ENCODE peak calls at places on chromosomes 4 and X, in six cellular contexts. P is progenitor cell of endocrine pancreas, V is astrocyte of the spinal cord, O is uterus, C is IMR-90, K is endothelial cell of umbilical vein. H is an unnamed sample.
A peak's percentile ranks its signal among the peaks of the same experiment; 100 is the strongest.

GRCh38 chr4:89486042-89486441 is 178.4 kb upstream of the GPRIN3 start:
- DNase-seq in P (no peak), V (peak; percentile 46), O (no peak), C (peak; percentile 55), K (peak; percentile 86), H (no peak)

GRCh38 chr4:48635310-48635709 is 144.8 kb downstream of the FRYL start:
- DNase-seq in P (no peak), V (no peak), O (no peak), C (peak; percentile 37), K (peak; percentile 59), H (no peak)

GRCh38 chr4:83364312-83364711 is 29.7 kb upstream of the HPSE start:
- DNase-seq in P (no peak), V (no peak), O (no peak), C (no peak), K (no peak), H (no peak)

GRCh38 chr4:144716778-144717177 is 70.8 kb downstream of the HHIP start:
- DNase-seq in P (no peak), V (no peak), O (no peak), C (peak; percentile 58), K (no peak), H (no peak)

GRCh38 chr4:5654791-5655190 is 53.6 kb downstream of the EVC2 start:
- DNase-seq in P (no peak), V (no peak), O (no peak), C (no peak), K (no peak), H (no peak)

GRCh38 chr4:130468340-130468739 is 1372.4 kb downstream of the C4orf33 start:
- DNase-seq in P (no peak), V (no peak), O (no peak), C (no peak), K (no peak), H (no peak)

GRCh38 chrX:105975382-105975781 is 63.1 kb downstream of the SERPINA7 start:
- DNase-seq in P (no peak), V (peak; percentile 14), O (no peak), C (peak; percentile 1), K (no peak), H (no peak)

GRCh38 chr4:3461515-3462291 is 1.4 kb upstream of the DOK7 start:
- DNase-seq in P (no peak), V (no peak), O (no peak), C (no peak), K (peak; percentile 12), H (no peak)

GRCh38 chr4:113646456-113646809 is 115.1 kb downstream of the CAMK2D start:
- DNase-seq in P (no peak), V (peak; percentile 30), O (no peak), C (peak; percentile 54), K (no peak), H (no peak)

GRCh38 chr4:83335691-83336090 is 1.0 kb upstream of the HPSE start:
- DNase-seq in P (no peak), V (no peak), O (no peak), C (no peak), K (no peak), H (no peak)

GRCh38 chrX:136623400-136623799 is 24.6 kb upstream of the CD40LG start:
- DNase-seq in P (no peak), V (no peak), O (no peak), C (no peak), K (no peak), H (no peak)

GRCh38 chrX:9875801-9876200 is 89.6 kb downstream of the SHROOM2 start:
- DNase-seq in P (no peak), V (no peak), O (no peak), C (no peak), K (no peak), H (no peak)

GRCh38 chr4:141350122-141350904 is 129.6 kb downstream of the ZNF330 start:
- DNase-seq in P (no peak), V (peak; percentile 92), O (peak; percentile 37), C (peak; percentile 88), K (peak; percentile 87), H (no peak)

GRCh38 chr4:31007858-31008257 is 287.7 kb downstream of the PCDH7 start:
- DNase-seq in P (no peak), V (no peak), O (no peak), C (no peak), K (no peak), H (no peak)

GRCh38 chrX:153802513-153803045 is 8.1 kb downstream of the SSR4 start:
- DNase-seq in P (no peak), V (no peak), O (no peak), C (no peak), K (no peak), H (no peak)

GRCh38 chr4:8381814-8382581 is 58.5 kb downstream of the ACOX3 start:
- DNase-seq in P (no peak), V (no peak), O (no peak), C (no peak), K (no peak), H (no peak)

GRCh38 chr4:2862528-2862927 is 18.9 kb downstream of the ADD1 start:
- DNase-seq in P (no peak), V (peak; percentile 30), O (no peak), C (peak; percentile 41), K (peak; percentile 47), H (no peak)

GRCh38 chr4:6938237-6938636 is 28.6 kb downstream of the TBC1D14 start:
- DNase-seq in P (no peak), V (no peak), O (no peak), C (no peak), K (peak; percentile 61), H (no peak)

GRCh38 chrX:148381603-148382002 is 118.8 kb upstream of the AFF2 start:
- DNase-seq in P (no peak), V (no peak), O (no peak), C (no peak), K (no peak), H (no peak)

GRCh38 chr4:167587361-167587760 is 353.1 kb upstream of the SPOCK3 start:
- DNase-seq in P (no peak), V (no peak), O (no peak), C (no peak), K (no peak), H (no peak)

GRCh38 chrX:19912-20571 is 261.1 kb upstream of the PLCXD1 start:
- DNase-seq in P (no peak), V (peak; percentile 1), O (no peak), C (no peak), K (no peak), H (no peak)

GRCh38 chrX:32155044-32155638 is 1056.2 kb downstream of the DMD start:
- DNase-seq in P (no peak), V (no peak), O (no peak), C (no peak), K (no peak), H (no peak)

GRCh38 chr4:141731481-141731880 is 95.1 kb downstream of the IL15 start:
- DNase-seq in P (no peak), V (no peak), O (no peak), C (peak; percentile 41), K (no peak), H (no peak)

GRCh38 chr4:153566751-153567150 is 100.6 kb downstream of the TMEM131L start:
- DNase-seq in P (no peak), V (no peak), O (no peak), C (no peak), K (no peak), H (no peak)

GRCh38 chrX:153946910-153947769 is 2.7 kb upstream of the RENBP start:
- DNase-seq in P (peak; percentile 71), V (peak; percentile 79), O (no peak), C (peak; percentile 68), K (peak; percentile 79), H (no peak)

GRCh38 chr4:6703786-6704185 is 5.9 kb downstream of the MRFAP1L1 start:
- DNase-seq in P (no peak), V (no peak), O (no peak), C (peak; percentile 33), K (peak; percentile 27), H (no peak)

GRCh38 chr4:26793750-26794149 is 66.9 kb upstream of the STIM2 start:
- DNase-seq in P (no peak), V (no peak), O (no peak), C (no peak), K (no peak), H (no peak)

GRCh38 chrX:9062621-9063020 is 28.7 kb upstream of the FAM9B start:
- DNase-seq in P (no peak), V (no peak), O (no peak), C (no peak), K (no peak), H (no peak)

GRCh38 chrX:48715876-48716502 is 19.5 kb downstream of the SUV39H1 start:
- DNase-seq in P (no peak), V (peak; percentile 58), O (no peak), C (peak; percentile 4), K (no peak), H (no peak)

GRCh38 chr4:73865697-73866096 is 3.5 kb upstream of the CXCL1 start:
- DNase-seq in P (no peak), V (no peak), O (no peak), C (no peak), K (no peak), H (no peak)

GRCh38 chr4:73864973-73865372 is 4.2 kb upstream of the CXCL1 start:
- DNase-seq in P (no peak), V (no peak), O (no peak), C (no peak), K (no peak), H (no peak)

GRCh38 chr4:73862357-73862756 is 6.8 kb upstream of the CXCL1 start:
- DNase-seq in P (no peak), V (peak; percentile 42), O (no peak), C (peak; percentile 80), K (peak; percentile 17), H (no peak)

GRCh38 chr4:73866236-73866635 is 3.0 kb upstream of the CXCL1 start:
- DNase-seq in P (no peak), V (no peak), O (no peak), C (no peak), K (no peak), H (no peak)

GRCh38 chr4:73864365-73864764 is 4.8 kb upstream of the CXCL1 start:
- DNase-seq in P (no peak), V (peak; percentile 19), O (no peak), C (no peak), K (peak; percentile 18), H (no peak)
- TF ChIP-seq CTCF in P (peak; percentile 67), V (peak; percentile 48), O (no peak), C (no peak), K (peak; percentile 10), H (peak; percentile 55)

DNA sequence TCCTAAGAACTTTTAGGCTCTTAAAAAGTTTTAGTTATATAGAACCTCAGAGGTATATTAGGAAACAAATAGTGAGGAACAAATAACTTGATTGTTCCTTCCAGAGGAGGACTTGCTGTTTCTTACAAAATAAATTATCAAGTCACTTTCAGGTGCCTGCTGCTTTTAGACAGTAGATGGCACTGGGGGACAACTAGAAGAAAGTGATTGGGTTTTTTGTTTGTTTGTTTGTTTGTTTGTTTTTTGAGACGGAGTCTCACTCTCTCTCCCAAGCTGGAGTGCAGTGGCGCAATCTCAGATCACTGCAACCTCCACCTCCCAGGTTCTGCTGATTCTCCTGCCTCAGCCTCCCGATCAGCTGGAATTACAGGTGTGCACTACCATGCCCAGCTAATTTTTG is 35.4 kb upstream of the CDKL5 start:
- DNase-seq in P (no peak), V (no peak), O (no peak), C (no peak), K (no peak), H (no peak)
- TF ChIP-seq CTCF in P (no peak), V (no peak), O (no peak), C (no peak), K (no peak), H (peak; percentile 28)

GRCh38 chr4:11805837-11806236 is 377.1 kb upstream of the HS3ST1 start:
- DNase-seq in P (no peak), V (peak; percentile 28), O (no peak), C (peak; percentile 1), K (peak; percentile 81), H (no peak)
- TF ChIP-seq CTCF in P (peak; percentile 55), V (peak; percentile 48), O (peak; percentile 31), C (peak; percentile 22), K (peak; percentile 58), H (peak; percentile 74)

GRCh38 chr4:183074288-183074990 is 24.6 kb upstream of the WWC2 start:
- DNase-seq in P (no peak), V (peak; percentile 7), O (no peak), C (peak; percentile 32), K (no peak), H (no peak)
- TF ChIP-seq CTCF in P (no peak), V (no peak), O (no peak), C (no peak), K (no peak), H (no peak)